ENCODE peak calls at places on chromosomes 1 and 21, in five cellular contexts. K is pancreas, U is colonic mucosa, D is left ventricle myocardium inferior, L is breast epithelium. Z is an unnamed sample.

GRCh38 chr1:232965124-232965911 is 14.9 kb downstream of the NTPCR start:
- DNase-seq in D (no peak), K (no peak), U (no peak), L (no peak), Z (no peak)

GRCh38 chr1:944341-945325 is 14.4 kb downstream of the NOC2L start:
- DNase-seq in U (no peak), L (no peak), K (no peak), D (peak; percentile 51), Z (peak; percentile 93)

GRCh38 chr21:36263797-36264196 is 56.2 kb upstream of the MORC3 start:
- DNase-seq in D (no peak), L (no peak), K (no peak), U (no peak), Z (no peak)

GRCh38 chr21:35641271-35642016 is 418.9 kb downstream of the SETD4 start:
- DNase-seq in K (no peak), L (no peak), D (no peak), U (no peak), Z (no peak)

GRCh38 chr1:25024631-25025350 is 94.7 kb upstream of the RUNX3 start:
- DNase-seq in K (no peak), L (no peak), U (no peak), D (no peak), Z (no peak)

GRCh38 chr1:62589321-62589720 is 8.0 kb upstream of the ANGPTL3 start:
- DNase-seq in L (no peak), K (no peak), U (no peak), D (no peak), Z (no peak)

GRCh38 chr1:118842462-118843201 is 145.5 kb downstream of the TBX15 start:
- DNase-seq in U (peak; percentile 19), L (no peak), K (no peak), D (no peak), Z (peak; percentile 7)

GRCh38 chr1:236997361-236997760 is 6.9 kb downstream of the MT1HL1 start:
- DNase-seq in L (no peak), U (no peak), K (no peak), D (peak; percentile 82), Z (peak; percentile 35)

GRCh38 chr1:25698252-25698651 is 81.7 kb downstream of the MAN1C1 start:
- DNase-seq in U (no peak), D (no peak), L (no peak), K (no peak), Z (no peak)

GRCh38 chr1:41713557-41714327 is 205.0 kb downstream of the HIVEP3 start:
- DNase-seq in L (no peak), D (no peak), K (no peak), U (no peak), Z (no peak)

GRCh38 chr1:221227872-221228337 is 348.7 kb downstream of the HLX start:
- DNase-seq in K (no peak), D (no peak), L (no peak), U (no peak), Z (peak; percentile 2)

GRCh38 chr1:224054012-224054411 is 59.9 kb upstream of the FBXO28 start:
- DNase-seq in K (no peak), L (no peak), U (no peak), D (no peak), Z (no peak)

GRCh38 chr1:17199267-17200044 is 5.5 kb upstream of the PADI1 start:
- DNase-seq in L (peak; percentile 28), D (no peak), U (no peak), K (no peak), Z (no peak)

GRCh38 chr1:46021046-46021822 is 111.2 kb downstream of the PIK3R3 start:
- DNase-seq in D (no peak), L (no peak), U (no peak), K (no peak), Z (no peak)

GRCh38 chr1:35222322-35223108 is 29.6 kb upstream of the SFPQ start:
- DNase-seq in L (no peak), D (no peak), K (no peak), U (no peak), Z (peak; percentile 92)

GRCh38 chr1:35226546-35226945 is 33.6 kb upstream of the SFPQ start:
- DNase-seq in K (no peak), L (no peak), D (no peak), U (no peak), Z (no peak)

GRCh38 chr1:35220976-35221375 is 28.0 kb upstream of the SFPQ start:
- DNase-seq in D (no peak), U (no peak), L (no peak), K (no peak), Z (peak; percentile 12)

DNA sequence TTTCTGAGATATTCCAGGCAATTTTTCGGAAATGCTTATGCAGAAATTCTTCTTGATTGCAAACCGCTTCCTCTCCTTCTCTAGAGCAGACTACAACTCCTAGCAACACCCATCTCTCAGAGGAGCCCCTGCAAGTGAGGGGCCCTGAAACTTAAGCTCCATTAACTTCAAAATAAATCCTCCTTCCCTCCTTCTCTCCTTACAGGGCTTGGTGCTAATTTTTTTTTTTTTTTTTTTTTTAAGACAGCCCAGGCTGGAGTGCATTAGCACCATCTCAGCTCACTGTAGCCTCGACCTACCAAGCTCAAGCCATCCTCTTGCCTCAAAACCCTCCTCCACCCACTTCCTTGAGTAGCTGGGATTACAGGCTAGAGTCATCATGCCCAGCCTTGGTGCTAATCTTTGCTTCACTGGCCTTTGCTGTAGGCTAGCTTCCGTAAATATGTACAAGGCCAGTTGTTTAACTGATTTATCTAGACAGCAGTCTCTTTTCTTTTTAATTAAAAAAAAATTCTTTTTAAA is 30.2 kb upstream of the SFPQ start:
- DNase-seq in L (no peak), U (no peak), K (no peak), D (no peak), Z (peak; percentile 50)
- H3K27ac ChIP-seq in L (no peak overlapping the region), U (no peak overlapping the region), K (no peak overlapping the region), D (peak overlapping the region; percentile 13), Z (no peak overlapping the region)

DNA sequence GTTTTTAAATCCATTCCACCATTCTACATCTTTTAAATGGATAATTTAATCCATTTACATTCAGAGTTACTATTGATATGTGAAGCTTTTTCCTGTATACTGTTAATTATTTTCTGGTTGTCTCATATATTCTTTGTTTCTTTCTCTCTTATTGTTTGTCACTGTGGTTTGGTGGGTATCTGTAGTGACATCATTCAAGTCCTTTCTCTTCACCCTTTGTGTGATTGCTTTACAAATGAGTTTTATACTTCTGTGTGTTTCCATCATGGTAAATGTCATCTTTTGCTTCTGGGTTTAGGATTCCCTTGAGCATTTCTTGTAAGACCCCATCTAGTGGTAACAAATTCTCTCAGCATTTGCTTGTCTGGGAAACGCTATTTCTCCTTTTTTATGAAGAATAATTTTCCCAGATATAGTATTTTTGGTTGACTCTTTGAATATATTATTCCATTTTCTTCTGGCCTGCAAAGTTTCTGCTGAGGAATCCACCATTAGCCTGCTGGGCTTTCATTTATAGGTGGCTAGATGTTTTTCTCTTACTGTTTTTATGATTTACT is 10.2 kb downstream of the LY9 start:
- DNase-seq in L (no peak), K (no peak), D (no peak), U (no peak), Z (no peak)
- TF ChIP-seq CTCF in L (no peak), K (no peak), D (no peak), U (no peak), Z (no peak)

GRCh38 chr1:204079608-204079999 is 6.7 kb downstream of the SOX13 start:
- DNase-seq in U (no peak), D (no peak), L (no peak), K (no peak), Z (no peak)

GRCh38 chr1:204077979-204078696 is 5.2 kb downstream of the SOX13 start:
- DNase-seq in K (no peak), U (no peak), L (no peak), D (no peak), Z (peak; percentile 87)

GRCh38 chr1:204081791-204082513 is 9.0 kb downstream of the SOX13 start:
- DNase-seq in K (no peak), L (no peak), D (no peak), U (no peak), Z (no peak)

GRCh38 chr1:204081156-204081790 is 8.4 kb downstream of the SOX13 start:
- DNase-seq in D (no peak), K (no peak), U (no peak), L (no peak), Z (no peak)

DNA sequence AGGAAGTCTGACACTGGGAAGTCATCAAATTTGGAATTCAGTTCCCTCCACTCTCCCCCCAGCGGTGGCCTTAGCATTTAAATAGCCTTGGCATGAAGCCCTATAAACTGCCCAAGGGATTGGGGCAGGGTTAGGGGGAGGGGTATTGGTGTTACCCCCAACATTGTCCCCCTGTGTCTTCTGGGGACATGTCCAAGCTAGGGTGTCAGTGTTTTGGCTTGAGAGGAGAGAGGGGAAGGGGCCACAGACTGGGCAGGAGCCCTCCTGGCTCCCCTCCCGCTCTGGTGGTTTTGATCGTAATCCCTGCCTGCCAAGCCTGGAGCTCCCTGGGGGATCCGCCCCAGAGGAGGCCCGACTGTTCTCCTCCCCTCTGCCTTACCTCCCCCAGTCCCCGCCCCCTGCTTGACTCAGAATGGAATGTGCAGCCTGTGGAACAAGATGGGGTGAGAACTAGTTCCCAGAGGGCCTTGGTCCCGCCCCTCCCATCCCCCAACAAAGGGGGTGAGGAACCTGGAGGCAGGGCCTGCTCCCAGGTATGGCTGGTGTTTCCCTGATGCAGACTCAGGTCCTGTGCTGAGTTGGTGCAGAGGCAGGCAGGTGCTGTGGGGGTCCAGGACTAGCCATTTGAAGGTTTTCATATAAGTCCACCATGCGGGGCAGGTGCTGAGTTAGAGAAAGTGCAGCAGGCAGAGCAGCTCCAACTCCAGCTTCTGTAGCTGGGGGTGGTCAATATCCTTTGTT is 7.4 kb downstream of the SOX13 start:
- DNase-seq in U (peak; percentile 89), L (peak; percentile 91), K (peak; percentile 93), D (peak; percentile 74), Z (peak; percentile 87)
- H3K4me3 ChIP-seq in U (no peak overlapping the region), L (peak overlapping the region; percentile 21), K (no peak overlapping the region), D (peak overlapping the region; percentile 11), Z (no peak overlapping the region)

DNA sequence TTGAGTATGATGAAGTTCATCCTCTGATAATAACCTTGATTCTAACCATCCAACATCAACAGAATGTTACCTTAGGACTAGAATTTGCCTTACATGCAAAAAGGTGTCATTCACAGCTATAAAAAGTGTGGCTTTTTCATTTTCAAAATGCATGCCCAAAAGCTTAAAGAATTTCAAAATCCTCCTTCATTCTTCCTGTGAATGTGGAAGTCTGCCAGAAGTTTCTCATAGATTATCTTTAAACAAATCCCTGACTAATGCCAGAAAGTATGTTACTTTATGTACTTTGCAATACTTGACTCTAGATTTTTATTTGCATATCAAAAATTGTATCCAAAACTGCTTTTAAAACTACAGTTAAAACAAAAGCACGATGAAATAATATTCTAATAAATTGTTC is 270.6 kb upstream of the ZRANB2 start:
- DNase-seq in K (no peak), D (no peak), U (no peak), L (no peak), Z (no peak)
- H3K27ac ChIP-seq in K (no peak overlapping the region), D (no peak overlapping the region), U (no peak overlapping the region), L (no peak overlapping the region), Z (no peak overlapping the region)

DNA sequence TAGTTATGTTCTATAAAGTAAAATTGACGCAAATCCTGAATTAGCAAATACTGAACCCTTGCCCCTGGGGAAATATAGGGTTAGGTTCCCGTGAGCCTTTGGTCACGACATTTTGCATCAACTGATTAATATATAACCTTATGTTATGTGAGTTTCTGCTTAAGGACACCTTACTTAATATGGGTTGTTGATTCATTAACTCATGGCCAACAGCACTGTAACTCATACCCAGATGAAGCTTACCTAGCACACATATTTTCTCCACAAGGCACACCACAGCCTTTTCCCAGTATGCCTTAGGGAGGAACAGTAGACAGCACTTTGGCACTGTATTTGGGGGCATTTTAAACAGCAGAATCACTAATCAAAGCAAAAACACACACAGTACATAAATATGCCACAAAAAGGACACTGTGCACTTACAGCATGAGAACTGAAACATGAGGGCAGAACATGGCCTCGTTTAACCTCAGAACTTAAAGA is 15.1 kb downstream of the INAVA start:
- DNase-seq in L (no peak), K (no peak), U (no peak), D (no peak), Z (no peak)
- TF ChIP-seq CTCF in L (no peak), K (no peak), U (no peak), D (no peak), Z (no peak)

Z was measured in cardiac muscle cell.